ENCODE peak calls at places on chromosomes 12 and 14, in six cellular contexts. S is GM06990, X is IMR-90, N is PC-3, Q is fibroblast of mammary gland, H is ovary. P is an unnamed sample.

GRCh38 chr12:130655010-130655409 is 61.1 kb downstream of the RIMBP2 start:
- DNase-seq in X (no peak), N (no peak), S (no peak), Q (no peak), H (no peak), P (no peak)

GRCh38 chr12:2154521-2154920 is 101.7 kb downstream of the CACNA1C start:
- DNase-seq in X (no peak), N (no peak), H (no peak), Q (no peak), S (no peak), P (no peak)

GRCh38 chr12:88144037-88144436 is 1.9 kb downstream of the TMTC3 start:
- DNase-seq in S (no peak), N (no peak), H (no peak), X (no peak), Q (no peak), P (no peak)

GRCh38 chr14:92990456-92991430 is 67.8 kb downstream of the CHGA start:
- DNase-seq in X (no peak), Q (no peak), N (no peak), S (no peak), H (peak), P (no peak)

GRCh38 chr12:54333420-54334034 is 8.6 kb downstream of the COPZ1 start:
- DNase-seq in N (no peak), H (no peak), X (no peak), S (no peak), Q (no peak), P (no peak)

GRCh38 chr14:63504628-63505027 is 38.5 kb downstream of the PPP2R5E start:
- DNase-seq in Q (no peak), X (peak), N (peak), H (no peak), S (no peak), P (no peak)

GRCh38 chr12:6424848-6425247 is 19.9 kb upstream of the CD27 start:
- DNase-seq in X (no peak), S (no peak), H (no peak), Q (no peak), N (no peak), P (no peak)

GRCh38 chr12:77808534-77808933 is 22.2 kb upstream of the NAV3 start:
- DNase-seq in Q (no peak), S (no peak), N (no peak), X (no peak), H (no peak), P (no peak)

GRCh38 chr12:63978519-63978918 is 134.0 kb downstream of the SRGAP1 start:
- DNase-seq in S (no peak), X (peak), Q (peak), H (no peak), N (peak), P (peak)

GRCh38 chr14:56172571-56172971 is 54.4 kb downstream of the PELI2 start:
- DNase-seq in S (no peak), X (peak), H (no peak), Q (peak), N (peak), P (peak)

GRCh38 chr14:75662966-75663365 is 1.9 kb downstream of the TTLL5 start:
- DNase-seq in X (no peak), S (no peak), N (no peak), H (no peak), Q (no peak), P (no peak)

GRCh38 chr12:21940972-21941521 is at the start of gene ABCC9:
- DNase-seq in Q (peak), X (peak), N (no peak), S (peak), H (peak), P (peak)

GRCh38 chr14:35821546-35822411 is 4.4 kb upstream of the BRMS1L start:
- DNase-seq in S (no peak), N (peak), Q (peak), H (no peak), X (peak), P (peak)

GRCh38 chr14:95319312-95320075 is at the start of gene CLMN:
- DNase-seq in X (peak), N (peak), H (peak), Q (peak), S (peak), P (peak)

GRCh38 chr14:84961637-84962036 is 568.3 kb upstream of the FLRT2 start:
- DNase-seq in S (no peak), N (no peak), Q (no peak), H (no peak), X (no peak), P (no peak)

GRCh38 chr14:64724578-64724930 is 20.3 kb downstream of the PLEKHG3 start:
- DNase-seq in Q (no peak), S (no peak), X (no peak), N (no peak), H (peak), P (no peak)

GRCh38 chr12:7362734-7363133 is 58.9 kb downstream of the ACSM4 start:
- DNase-seq in S (no peak), X (no peak), Q (no peak), H (no peak), N (no peak), P (no peak)

GRCh38 chr14:99158646-99159165 is 113.3 kb downstream of the BCL11B start:
- DNase-seq in N (no peak), X (no peak), S (no peak), Q (no peak), H (no peak), P (no peak)

GRCh38 chr14:50551877-50552276 is 8.1 kb upstream of the ATL1 start:
- DNase-seq in X (no peak), S (no peak), N (no peak), Q (no peak), H (no peak), P (no peak)

GRCh38 chr12:50914872-50915484 is 37.4 kb upstream of the HIGD1C start:
- DNase-seq in N (no peak), Q (no peak), X (no peak), H (no peak), S (no peak), P (no peak)

GRCh38 chr12:85516667-85517325 is 236.8 kb downstream of the ALX1 start:
- DNase-seq in H (no peak), N (peak), X (no peak), S (no peak), Q (no peak), P (no peak)

GRCh38 chr12:47921907-47922306 is 17.1 kb upstream of the VDR start:
- DNase-seq in S (no peak), N (no peak), H (no peak), Q (no peak), X (no peak), P (no peak)

GRCh38 chr12:130223767-130224244 is 61.5 kb downstream of the FZD10 start:
- DNase-seq in H (no peak), S (no peak), Q (no peak), N (no peak), X (no peak), P (no peak)

GRCh38 chr14:70442750-70443149 is 9.2 kb upstream of the ADAM21 start:
- DNase-seq in X (no peak), H (no peak), N (no peak), Q (no peak), S (no peak), P (no peak)

GRCh38 chr14:31560759-31561154 is 447 bp upstream of the NUBPL start:
- DNase-seq in S (no peak), N (no peak), X (no peak), Q (peak), H (no peak), P (no peak)

GRCh38 chr12:62657363-62657632 is 190.7 kb downstream of the MON2 start:
- DNase-seq in Q (no peak), X (no peak), H (no peak), N (no peak), S (no peak), P (peak)

GRCh38 chr12:124737040-124737419 is 126.6 kb downstream of the SCARB1 start:
- DNase-seq in S (no peak), H (no peak), Q (peak), X (peak), N (peak), P (no peak)

GRCh38 chr12:122062832-122063690 is 15.5 kb upstream of the MLXIP start:
- DNase-seq in S (no peak), X (peak), N (peak), Q (peak), H (peak), P (peak)

GRCh38 chr12:122063691-122064033 is 14.9 kb upstream of the MLXIP start:
- DNase-seq in X (no peak), S (no peak), Q (no peak), H (peak), N (no peak), P (no peak)

GRCh38 chr12:122061253-122061652 is 17.3 kb upstream of the MLXIP start:
- DNase-seq in H (peak), Q (no peak), N (no peak), X (no peak), S (no peak), P (no peak)

GRCh38 chr12:122064780-122065588 is 13.6 kb upstream of the MLXIP start:
- DNase-seq in N (peak), X (peak), H (peak), S (no peak), Q (peak), P (peak)

DNA sequence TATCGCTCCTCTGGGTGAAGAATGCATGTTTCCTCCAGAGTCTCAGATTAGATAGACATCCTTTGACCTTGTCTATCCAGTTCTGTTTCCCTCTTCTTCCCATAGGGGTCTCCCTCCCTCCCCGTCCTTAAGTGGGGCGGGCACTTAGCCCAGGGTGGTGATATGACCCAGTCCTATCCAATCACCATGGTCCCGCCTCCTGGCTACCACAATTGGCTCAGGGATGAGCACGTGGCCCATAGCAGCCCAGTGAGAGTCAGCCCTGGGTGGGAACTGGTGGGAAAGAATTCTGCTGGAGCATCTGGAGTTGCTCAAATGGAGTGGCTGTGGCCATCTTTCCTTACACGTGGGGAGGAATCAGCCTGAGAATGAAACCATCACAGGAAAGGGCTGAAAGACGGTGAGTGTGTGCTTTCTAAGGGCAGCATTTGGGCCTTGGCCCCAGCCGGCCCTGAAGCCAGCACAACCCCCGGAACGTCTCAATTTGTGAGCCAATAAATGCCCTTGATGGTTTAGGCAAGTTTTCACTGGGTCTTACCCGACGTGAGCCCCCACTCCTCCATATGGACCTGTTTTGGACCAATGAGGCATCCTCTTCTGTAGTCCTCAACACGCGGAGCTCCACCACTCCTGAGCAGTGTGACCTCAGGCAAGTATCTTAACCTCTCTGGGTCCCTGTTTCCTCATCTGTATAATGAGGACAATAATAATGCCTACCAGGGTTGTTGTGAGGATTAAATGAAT is 14.3 kb upstream of the MLXIP start:
- DNase-seq in H (peak), N (peak), X (peak), S (peak), Q (peak), P (peak)
- H3K4me3 ChIP-seq in H (peak), N (no peak), X (no peak), S (no peak), Q (peak), P (peak)

GRCh38 chr12:127711108-127711507 is 555.9 kb upstream of the TMEM132C start:
- DNase-seq in Q (no peak), X (no peak), H (no peak), N (no peak), S (no peak), P (no peak)
- TF ChIP-seq CTCF in Q (peak), X (no peak), H (no peak), N (peak), S (peak), P (peak)

GRCh38 chr12:57842342-57843294 is 3.9 kb downstream of the CTDSP2 start:
- DNase-seq in S (no peak), H (no peak), X (peak), Q (no peak), N (no peak), P (no peak)
- H3K4me3 ChIP-seq in S (peak), H (peak), X (peak), Q (peak), N (no peak), P (peak)

DNA sequence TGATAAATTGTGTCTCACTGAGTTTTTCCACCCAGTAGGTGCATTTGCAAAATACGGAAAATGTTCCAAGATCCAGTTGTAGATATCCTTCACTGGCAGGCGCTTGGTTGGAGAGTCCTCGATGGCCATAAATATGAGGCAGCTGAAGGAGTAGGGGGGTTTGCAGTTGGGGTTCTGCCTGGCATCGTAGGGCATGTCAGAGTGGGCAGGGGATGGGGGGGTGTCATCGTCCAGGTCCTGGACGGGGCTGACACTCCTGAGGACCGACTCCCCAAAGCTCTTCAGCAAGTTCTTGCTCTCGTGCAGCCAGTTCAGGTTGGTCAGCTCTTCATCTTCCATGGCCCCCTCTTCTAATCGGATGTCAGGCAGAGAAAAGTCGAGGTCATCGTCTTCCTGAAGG is 5.1 kb downstream of the FOXN3 start:
- DNase-seq in S (no peak), Q (no peak), H (no peak), X (no peak), N (no peak), P (no peak)
- TF ChIP-seq CTCF in S (no peak), Q (no peak), H (no peak), X (no peak), N (no peak), P (no peak)

DNA sequence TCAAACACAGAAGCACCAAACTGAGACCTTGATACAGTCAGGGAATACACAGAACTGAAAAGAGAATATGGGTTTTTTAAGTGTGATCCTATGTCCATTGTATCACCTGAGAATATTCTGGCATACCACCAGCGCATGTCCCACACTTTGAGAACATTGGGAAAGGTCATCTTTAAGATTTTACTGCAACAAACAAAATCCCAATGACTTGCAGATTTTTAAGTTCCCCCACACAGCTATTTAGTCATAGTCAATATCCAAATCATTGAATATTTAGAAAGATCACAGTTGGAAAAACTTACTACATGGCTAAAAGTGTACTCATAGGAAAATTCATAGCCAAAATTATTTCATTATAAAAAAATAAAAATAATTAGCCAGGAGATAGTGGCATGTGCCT is 54.5 kb downstream of the TRPV4 start:
- DNase-seq in X (no peak), N (no peak), H (no peak), S (no peak), Q (no peak), P (no peak)
- H3K4me3 ChIP-seq in X (no peak), N (no peak), H (no peak), S (no peak), Q (no peak), P (no peak)

GRCh38 chr12:66048843-66049537 is 81.6 kb downstream of the LLPH start:
- DNase-seq in H (no peak), S (no peak), N (peak), X (peak), Q (peak), P (peak)

GRCh38 chr12:66050610-66051009 is 79.9 kb downstream of the LLPH start:
- DNase-seq in X (no peak), S (no peak), Q (no peak), H (no peak), N (no peak), P (no peak)

GRCh38 chr12:66050283-66050576 is 80.3 kb downstream of the LLPH start:
- DNase-seq in H (no peak), Q (no peak), S (no peak), N (no peak), X (no peak), P (no peak)

GRCh38 chr12:66049538-66050282 is 80.8 kb downstream of the LLPH start:
- DNase-seq in H (no peak), Q (no peak), X (peak), S (no peak), N (peak), P (no peak)

GRCh38 chr12:66048218-66048842 is 82.2 kb downstream of the LLPH start:
- DNase-seq in Q (no peak), H (no peak), N (no peak), X (no peak), S (no peak), P (no peak)
- TF ChIP-seq CTCF in Q (no peak), H (no peak), N (no peak), X (no peak), S (no peak), P (no peak)

GRCh38 chr12:132445884-132446471 is 44.0 kb upstream of the FBRSL1 start:
- DNase-seq in N (peak), X (peak), Q (peak), H (peak), S (no peak), P (peak)
- H3K4me3 ChIP-seq in N (peak), X (peak), Q (peak), H (peak), S (no peak), P (peak)

GRCh38 chr12:99649551-99649950 is 2.0 kb downstream of the GARIN6 start:
- DNase-seq in Q (no peak), S (no peak), N (no peak), H (no peak), X (no peak), P (no peak)
- TF ChIP-seq CTCF in Q (no peak), S (no peak), N (no peak), H (no peak), X (no peak), P (no peak)

GRCh38 chr14:60862283-60862682 is 118.6 kb downstream of the TRMT5 start:
- DNase-seq in N (peak), H (no peak), Q (peak), S (no peak), X (no peak), P (peak)
- H3K4me3 ChIP-seq in N (no peak), H (no peak), Q (no peak), S (no peak), X (no peak), P (no peak)

P was measured in fibroblast of villous mesenchyme.